ENCODE peak calls at places on chromosomes 13 and 19, in nine cellular contexts. One of them, this sample, is unnamed.

GRCh38 chr13:25429466-25429865 is 57.7 kb downstream of the ATP8A2 start:
- DNase-seq in GM12891: no peak
- DNase-seq in body of pancreas: no peak
- DNase-seq in A549: no peak
- DNase-seq in adrenal gland: no peak
- DNase-seq in stomach: no peak
- DNase-seq in lower leg skin: no peak
- DNase-seq in uterus: no peak
- DNase-seq in tibial nerve: no peak
- DNase-seq in this sample: no peak

GRCh38 chr19:3692141-3693029 is 7.9 kb downstream of the PIP5K1C start:
- DNase-seq in GM12891: no peak
- DNase-seq in body of pancreas: no peak
- DNase-seq in A549: no peak
- DNase-seq in adrenal gland: no peak
- DNase-seq in stomach: no peak
- DNase-seq in lower leg skin: no peak
- DNase-seq in uterus: no peak
- DNase-seq in tibial nerve: no peak
- DNase-seq in this sample: no peak

GRCh38 chr19:748274-748598 is 2.7 kb upstream of the MISP start:
- DNase-seq in GM12891: no peak
- DNase-seq in body of pancreas: no peak
- DNase-seq in A549: no peak
- DNase-seq in adrenal gland: no peak
- DNase-seq in stomach: peak
- DNase-seq in lower leg skin: no peak
- DNase-seq in uterus: no peak
- DNase-seq in tibial nerve: no peak
- DNase-seq in this sample: no peak

GRCh38 chr13:78657699-78658629 is 991 bp downstream of the OBI1 start:
- DNase-seq in GM12891: no peak
- DNase-seq in body of pancreas: no peak
- DNase-seq in A549: no peak
- DNase-seq in adrenal gland: no peak
- DNase-seq in stomach: no peak
- DNase-seq in lower leg skin: no peak
- DNase-seq in uterus: no peak
- DNase-seq in tibial nerve: no peak
- DNase-seq in this sample: peak

GRCh38 chr13:47859129-47859528 is 141.9 kb downstream of the SUCLA2 start:
- DNase-seq in GM12891: no peak
- DNase-seq in body of pancreas: no peak
- DNase-seq in A549: no peak
- DNase-seq in adrenal gland: no peak
- DNase-seq in stomach: no peak
- DNase-seq in lower leg skin: no peak
- DNase-seq in uterus: no peak
- DNase-seq in tibial nerve: no peak
- DNase-seq in this sample: no peak

GRCh38 chr19:3575949-3576673 is 3.4 kb downstream of the HMG20B start:
- DNase-seq in GM12891: no peak
- DNase-seq in body of pancreas: no peak
- DNase-seq in A549: no peak
- DNase-seq in adrenal gland: no peak
- DNase-seq in stomach: no peak
- DNase-seq in lower leg skin: no peak
- DNase-seq in uterus: no peak
- DNase-seq in tibial nerve: no peak
- DNase-seq in this sample: no peak

GRCh38 chr19:21135433-21135832 is 6.4 kb upstream of the ZNF431 start:
- DNase-seq in GM12891: no peak
- DNase-seq in body of pancreas: no peak
- DNase-seq in A549: no peak
- DNase-seq in adrenal gland: no peak
- DNase-seq in stomach: no peak
- DNase-seq in lower leg skin: no peak
- DNase-seq in uterus: no peak
- DNase-seq in tibial nerve: no peak
- DNase-seq in this sample: no peak

GRCh38 chr19:16034180-16034579 is 42.1 kb upstream of the TPM4 start:
- DNase-seq in GM12891: no peak
- DNase-seq in body of pancreas: no peak
- DNase-seq in A549: no peak
- DNase-seq in adrenal gland: no peak
- DNase-seq in stomach: peak
- DNase-seq in lower leg skin: no peak
- DNase-seq in uterus: no peak
- DNase-seq in tibial nerve: no peak
- DNase-seq in this sample: no peak

GRCh38 chr19:18282788-18283141 is 1.3 kb upstream of the JUND start:
- DNase-seq in GM12891: no peak
- DNase-seq in body of pancreas: no peak
- DNase-seq in A549: peak
- DNase-seq in adrenal gland: no peak
- DNase-seq in stomach: no peak
- DNase-seq in lower leg skin: no peak
- DNase-seq in uterus: peak
- DNase-seq in tibial nerve: no peak
- DNase-seq in this sample: peak

GRCh38 chr19:18281082-18282020 is at the start of gene JUND:
- DNase-seq in GM12891: peak
- DNase-seq in body of pancreas: peak
- DNase-seq in A549: peak
- DNase-seq in adrenal gland: peak
- DNase-seq in stomach: peak
- DNase-seq in lower leg skin: peak
- DNase-seq in uterus: peak
- DNase-seq in tibial nerve: peak
- DNase-seq in this sample: peak

GRCh38 chr19:18280247-18281081 is 958 bp downstream of the JUND start:
- DNase-seq in GM12891: no peak
- DNase-seq in body of pancreas: peak
- DNase-seq in A549: peak
- DNase-seq in adrenal gland: peak
- DNase-seq in stomach: peak
- DNase-seq in lower leg skin: peak
- DNase-seq in uterus: peak
- DNase-seq in tibial nerve: peak
- DNase-seq in this sample: peak

GRCh38 chr19:18283338-18283737 is 1.9 kb upstream of the JUND start:
- DNase-seq in GM12891: no peak
- DNase-seq in body of pancreas: no peak
- DNase-seq in A549: no peak
- DNase-seq in adrenal gland: no peak
- DNase-seq in stomach: no peak
- DNase-seq in lower leg skin: no peak
- DNase-seq in uterus: no peak
- DNase-seq in tibial nerve: no peak
- DNase-seq in this sample: no peak

DNA sequence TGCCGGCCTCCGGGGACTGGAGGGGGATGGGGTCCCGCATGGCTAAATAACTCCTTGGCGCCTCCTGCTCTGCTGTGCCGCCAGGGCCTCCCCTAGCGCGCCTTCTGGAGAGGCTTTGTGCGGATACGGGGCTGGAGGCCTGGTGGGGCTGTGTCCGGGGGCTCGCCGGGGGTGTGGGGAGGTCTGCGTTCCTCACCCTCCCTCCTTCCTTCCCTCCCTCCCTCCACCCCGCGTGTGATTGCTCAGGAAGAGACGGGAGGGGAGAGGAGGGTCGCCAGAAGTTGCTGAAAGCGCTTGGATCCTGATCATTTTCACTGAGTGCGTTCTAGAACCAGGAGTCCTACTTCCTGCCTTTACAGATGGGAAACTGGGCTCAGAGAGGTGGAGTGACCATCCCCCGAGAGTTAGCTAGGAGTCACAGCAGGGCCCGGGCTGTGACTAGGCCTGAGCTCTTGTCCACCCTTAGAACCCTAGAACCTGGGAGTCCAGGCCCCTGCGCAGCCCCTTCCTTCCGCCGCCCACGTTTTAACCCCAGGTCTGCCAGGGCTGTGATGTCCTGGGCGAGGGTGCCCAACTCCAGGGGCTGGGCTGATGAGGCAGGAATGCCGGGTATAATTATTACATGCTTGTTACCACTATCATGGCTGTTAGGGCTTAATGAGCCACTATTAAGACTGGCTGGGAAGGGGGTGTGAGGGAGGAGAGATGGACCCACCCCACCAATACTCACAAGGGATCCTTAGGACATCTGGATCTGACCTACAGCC is 782 bp upstream of the JUND start:
- DNase-seq in GM12891: no peak
- DNase-seq in body of pancreas: no peak
- DNase-seq in A549: no peak
- DNase-seq in adrenal gland: peak
- DNase-seq in stomach: no peak
- DNase-seq in lower leg skin: peak
- DNase-seq in uterus: no peak
- DNase-seq in tibial nerve: no peak
- DNase-seq in this sample: no peak
- TF ChIP-seq POLR2A in GM12891: peak
- TF ChIP-seq POLR2A in body of pancreas: peak
- TF ChIP-seq POLR2A in A549: peak
- TF ChIP-seq POLR2A in adrenal gland: no peak
- TF ChIP-seq POLR2A in stomach: no peak
- TF ChIP-seq POLR2A in lower leg skin: no peak
- TF ChIP-seq POLR2A in uterus: no peak
- TF ChIP-seq POLR2A in tibial nerve: peak
- TF ChIP-seq POLR2A in this sample: peak

DNA sequence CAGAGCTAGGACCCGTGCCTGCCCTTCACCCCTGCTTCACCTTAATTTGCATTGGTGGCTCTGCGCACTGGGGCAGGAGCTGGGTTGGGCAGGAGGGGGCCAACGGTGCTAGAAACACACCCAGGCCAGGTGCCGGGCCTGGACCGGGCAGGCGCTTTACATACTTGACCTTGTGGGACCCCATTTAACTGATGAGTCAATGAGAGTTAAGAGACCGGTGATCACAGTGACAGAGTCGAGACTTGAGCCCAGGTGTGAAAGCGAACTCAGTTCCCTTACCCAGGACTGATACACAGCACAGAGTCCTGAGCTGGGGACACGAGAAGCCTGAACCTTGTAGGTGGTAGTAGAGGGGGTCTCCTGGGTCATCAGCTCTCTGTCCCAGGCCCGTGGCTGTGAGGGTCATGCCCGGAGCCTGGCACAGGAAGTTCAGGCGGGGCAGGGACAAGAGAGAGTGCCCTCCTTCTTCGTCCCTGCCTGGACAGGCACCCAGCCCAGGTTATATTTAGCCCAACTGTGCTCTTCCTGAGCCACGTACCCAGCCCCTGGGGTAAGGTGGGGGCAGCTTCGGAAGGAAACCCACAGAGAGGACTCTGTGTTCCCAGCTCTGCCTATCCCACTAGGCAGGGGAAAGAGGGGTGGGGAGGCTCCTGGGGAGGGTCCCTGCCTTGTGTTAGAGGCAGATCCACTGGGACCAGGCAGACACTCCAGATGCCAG is 1.9 kb downstream of the PRX start:
- DNase-seq in GM12891: no peak
- DNase-seq in body of pancreas: no peak
- DNase-seq in A549: no peak
- DNase-seq in adrenal gland: peak
- DNase-seq in stomach: no peak
- DNase-seq in lower leg skin: no peak
- DNase-seq in uterus: no peak
- DNase-seq in tibial nerve: no peak
- DNase-seq in this sample: no peak
- TF ChIP-seq POLR2A in GM12891: no peak
- TF ChIP-seq POLR2A in body of pancreas: no peak
- TF ChIP-seq POLR2A in A549: no peak
- TF ChIP-seq POLR2A in adrenal gland: peak
- TF ChIP-seq POLR2A in stomach: no peak
- TF ChIP-seq POLR2A in lower leg skin: no peak
- TF ChIP-seq POLR2A in uterus: no peak
- TF ChIP-seq POLR2A in tibial nerve: no peak
- TF ChIP-seq POLR2A in this sample: no peak

DNA sequence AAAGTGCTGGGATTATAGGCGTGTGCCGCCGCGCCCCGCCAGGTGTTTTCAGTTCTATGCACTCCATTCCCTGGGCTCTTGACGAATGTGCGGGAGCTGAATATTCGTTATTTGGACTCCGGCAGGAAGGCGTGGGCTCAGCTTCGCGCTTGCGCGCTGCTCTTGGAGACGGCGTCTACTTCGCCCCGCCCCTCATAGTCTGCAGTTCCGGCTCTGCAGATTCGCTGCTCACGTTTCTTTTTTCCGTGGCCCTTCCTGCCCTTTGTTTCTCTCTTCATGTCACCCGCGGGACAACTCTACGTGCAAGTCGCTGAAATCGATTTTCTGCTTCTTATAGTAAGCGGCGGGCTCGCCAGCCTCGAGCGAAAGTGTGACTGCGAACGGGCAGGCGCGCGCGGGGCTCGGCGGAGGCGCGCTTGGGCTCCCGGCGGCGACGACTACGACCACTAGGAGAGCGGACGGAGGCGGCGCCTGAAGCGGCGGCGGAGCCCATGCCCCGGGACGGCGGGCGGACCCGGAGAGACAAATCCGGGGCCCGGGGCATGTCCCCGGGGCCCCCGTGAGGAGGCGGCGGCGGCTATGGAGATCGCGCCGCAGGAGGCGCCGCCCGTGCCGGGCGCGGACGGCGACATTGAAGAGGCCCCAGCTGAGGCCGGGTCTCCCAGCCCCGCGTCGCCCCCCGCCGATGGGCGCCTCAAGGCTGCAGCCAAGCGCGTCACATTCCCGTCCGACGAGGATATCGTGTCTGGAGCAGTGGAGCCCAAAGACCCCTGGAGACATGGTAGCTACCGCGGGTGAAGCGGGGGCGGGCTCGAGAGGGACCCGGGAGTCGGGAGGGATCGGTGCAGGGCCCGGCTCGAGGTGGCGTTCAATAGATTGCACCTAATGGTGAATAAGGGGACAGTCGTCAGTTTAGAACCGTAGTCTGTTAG is at the start of gene PPP1R37:
- DNase-seq in GM12891: peak
- DNase-seq in body of pancreas: peak
- DNase-seq in A549: peak
- DNase-seq in adrenal gland: peak
- DNase-seq in stomach: peak
- DNase-seq in lower leg skin: peak
- DNase-seq in uterus: peak
- DNase-seq in tibial nerve: peak
- DNase-seq in this sample: peak
- TF ChIP-seq POLR2A in GM12891: no peak
- TF ChIP-seq POLR2A in body of pancreas: peak
- TF ChIP-seq POLR2A in A549: peak
- TF ChIP-seq POLR2A in adrenal gland: peak
- TF ChIP-seq POLR2A in stomach: no peak
- TF ChIP-seq POLR2A in lower leg skin: no peak
- TF ChIP-seq POLR2A in uterus: no peak
- TF ChIP-seq POLR2A in tibial nerve: no peak
- TF ChIP-seq POLR2A in this sample: peak

DNA sequence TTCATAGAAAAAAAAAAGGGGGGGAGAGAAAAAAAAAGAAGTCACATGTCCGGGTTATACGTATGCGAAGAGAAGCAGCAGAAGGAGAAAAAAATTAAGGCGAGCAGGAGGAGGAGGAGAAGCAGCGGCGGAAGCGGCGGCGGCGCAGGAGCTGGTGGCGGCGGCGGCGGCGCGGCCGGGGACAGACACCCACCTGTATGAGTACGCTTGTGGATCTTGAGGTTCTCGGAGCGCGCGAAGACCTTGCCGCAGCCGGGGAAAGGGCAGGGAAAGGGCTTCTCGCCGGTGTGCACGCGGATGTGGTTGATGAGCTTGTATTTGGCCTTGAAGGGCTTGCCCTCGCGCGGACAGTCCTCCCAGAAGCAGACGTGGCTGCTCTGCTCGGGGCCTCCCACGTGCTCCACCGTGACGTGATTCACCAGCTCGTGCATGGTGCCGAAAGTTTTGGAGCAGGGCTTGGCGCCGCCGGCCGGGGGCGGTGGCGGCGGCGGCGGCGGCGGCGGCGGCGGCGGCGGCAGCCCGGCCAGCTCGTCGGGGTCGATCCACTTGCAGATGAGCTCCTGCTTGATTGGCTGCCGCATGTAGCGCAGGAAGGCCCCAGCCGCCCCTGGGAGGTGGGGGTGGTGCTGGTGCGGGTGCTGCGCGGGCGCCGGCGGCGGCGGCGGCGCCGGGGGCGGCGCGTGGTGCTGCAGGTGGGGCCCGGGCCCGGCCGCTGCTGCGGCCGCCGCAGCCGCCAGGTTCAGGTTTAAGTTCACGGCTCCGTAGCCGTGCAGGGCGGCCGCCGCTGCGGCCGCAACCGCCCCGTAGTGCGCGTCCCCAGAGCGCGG is 1.4 kb downstream of the ZIC5 start:
- DNase-seq in GM12891: no peak
- DNase-seq in body of pancreas: no peak
- DNase-seq in A549: peak
- DNase-seq in adrenal gland: peak
- DNase-seq in stomach: no peak
- DNase-seq in lower leg skin: no peak
- DNase-seq in uterus: no peak
- DNase-seq in tibial nerve: no peak
- DNase-seq in this sample: peak
- TF ChIP-seq POLR2A in GM12891: no peak
- TF ChIP-seq POLR2A in body of pancreas: no peak
- TF ChIP-seq POLR2A in A549: peak
- TF ChIP-seq POLR2A in adrenal gland: no peak
- TF ChIP-seq POLR2A in stomach: no peak
- TF ChIP-seq POLR2A in lower leg skin: no peak
- TF ChIP-seq POLR2A in uterus: no peak
- TF ChIP-seq POLR2A in tibial nerve: no peak
- TF ChIP-seq POLR2A in this sample: no peak